ENCODE peak calls at places on chromosomes 5 and 9, in six cellular contexts. A, I, B, E, N and W are unnamed samples. For H3K9me3 and H3K36me3, the result is how much of the 10 kb centered on the place peaks cover.

GRCh38 chr9:99948896-99949295 is 42.4 kb downstream of the STX17 start:
- DNase-seq in N (no peak), A (no peak), B (no peak), E (no peak), I (no peak), W (no peak)

GRCh38 chr5:154384480-154385235 is 61.1 kb upstream of the SAP30L start:
- DNase-seq in E (peak), N (no peak), A (no peak), B (peak), I (no peak), W (no peak)

GRCh38 chr5:94241288-94241651 is 377.1 kb downstream of the KIAA0825 start:
- DNase-seq in I (no peak), E (no peak), N (no peak), B (no peak), A (no peak), W (no peak)

GRCh38 chr5:174364676-174365075 is 319.2 kb downstream of the NSG2 start:
- DNase-seq in B (no peak), I (no peak), E (no peak), N (no peak), A (no peak), W (no peak)

GRCh38 chr5:53406630-53407316 is 73.7 kb upstream of the FST start:
- DNase-seq in E (no peak), B (no peak), A (no peak), I (no peak), N (no peak), W (no peak)

GRCh38 chr5:34905564-34905963 is 9.7 kb downstream of the RAD1 start:
- DNase-seq in B (no peak), A (no peak), E (no peak), I (no peak), N (no peak), W (no peak)

GRCh38 chr5:55557123-55557522 is 22.4 kb upstream of the PLPP1 start:
- DNase-seq in E (no peak), N (no peak), A (no peak), I (no peak), B (no peak), W (no peak)

GRCh38 chr5:176768174-176768970 is 42.0 kb upstream of the UNC5A start:
- DNase-seq in E (peak), A (no peak), B (no peak), I (no peak), N (no peak), W (no peak)

GRCh38 chr5:32147236-32147635 is 26.9 kb downstream of the GOLPH3 start:
- DNase-seq in A (no peak), I (no peak), B (no peak), E (no peak), N (no peak), W (no peak)

GRCh38 chr9:38417003-38417965 is 7.0 kb downstream of the IGFBPL1 start:
- DNase-seq in B (no peak), A (peak), E (no peak), N (no peak), I (no peak), W (no peak)

GRCh38 chr5:109299557-109299956 is 110.2 kb downstream of the PJA2 start:
- DNase-seq in A (no peak), B (no peak), E (no peak), I (no peak), N (no peak), W (no peak)

GRCh38 chr9:68704804-68705635 is at the start of gene PIP5K1B:
- DNase-seq in N (peak), E (peak), A (no peak), B (no peak), I (no peak), W (peak)

GRCh38 chr9:137303031-137303892 is 1.2 kb upstream of the NRARP start:
- DNase-seq in I (no peak), N (peak), A (no peak), E (no peak), B (no peak), W (no peak)

GRCh38 chr5:93532370-93532769 is 48.6 kb downstream of the NR2F1-AS1 start:
- DNase-seq in E (peak), B (no peak), A (no peak), N (peak), I (no peak), W (peak)

GRCh38 chr5:3336666-3337065 is 259.0 kb upstream of the IRX1 start:
- DNase-seq in E (no peak), A (no peak), I (no peak), N (no peak), B (no peak), W (no peak)

GRCh38 chr5:97075649-97076048 is 66.8 kb downstream of the LIX1 start:
- DNase-seq in B (no peak), N (no peak), E (no peak), A (no peak), I (no peak), W (no peak)

GRCh38 chr9:131854334-131854733 is 114.5 kb upstream of the RAPGEF1 start:
- DNase-seq in I (no peak), B (no peak), A (no peak), E (no peak), N (no peak), W (no peak)

GRCh38 chr9:71980266-71981018 is 69.0 kb downstream of the C9orf85 start:
- DNase-seq in I (no peak), B (no peak), N (no peak), E (no peak), A (no peak), W (no peak)

GRCh38 chr9:116395409-116396037 is 241.9 kb downstream of the PAPPA start:
- DNase-seq in B (no peak), N (no peak), A (no peak), I (no peak), E (no peak), W (no peak)

GRCh38 chr9:87950296-87950695 is 24.0 kb downstream of the CDK20 start:
- DNase-seq in B (no peak), E (no peak), A (no peak), I (no peak), N (no peak), W (no peak)

GRCh38 chr5:95725937-95726810 is 5.0 kb upstream of the RHOBTB3 start:
- DNase-seq in N (no peak), B (no peak), I (no peak), E (no peak), A (no peak), W (no peak)

GRCh38 chr5:1801061-1801953 is at the start of gene NDUFS6:
- DNase-seq in I (no peak), E (peak), N (peak), B (peak), A (peak), W (peak)

GRCh38 chr5:53331463-53331862 is 149.0 kb upstream of the FST start:
- DNase-seq in I (no peak), B (no peak), E (no peak), N (no peak), A (no peak), W (no peak)

GRCh38 chr5:79878721-79879336 is 112.2 kb downstream of the MTX3 start:
- DNase-seq in N (no peak), A (peak), E (no peak), I (no peak), B (no peak), W (no peak)

GRCh38 chr5:51082741-51083140 is 300.5 kb upstream of the ISL1 start:
- DNase-seq in N (no peak), A (no peak), I (no peak), B (no peak), E (no peak), W (no peak)

GRCh38 chr9:110278080-110278707 is 21.9 kb upstream of the TXN start:
- DNase-seq in B (no peak), I (no peak), N (no peak), E (no peak), A (no peak), W (no peak)

GRCh38 chr9:136546697-136547481 is 1.0 kb upstream of the NOTCH1 start:
- DNase-seq in A (peak), N (peak), I (no peak), E (peak), B (peak), W (peak)

GRCh38 chr9:120136685-120137084 is 443.3 kb downstream of the CDK5RAP2 start:
- DNase-seq in E (no peak), B (no peak), N (no peak), A (no peak), I (no peak), W (no peak)

GRCh38 chr9:84759300-84759750 is 89.8 kb downstream of the NTRK2 start:
- DNase-seq in B (no peak), A (no peak), E (no peak), N (no peak), I (no peak), W (no peak)

GRCh38 chr5:139658928-139659667 is 10.9 kb downstream of the CXXC5 start:
- DNase-seq in E (no peak), N (peak), I (no peak), B (no peak), A (no peak), W (no peak)

GRCh38 chr5:120823316-120823715 is 359.2 kb downstream of the PRR16 start:
- DNase-seq in A (no peak), I (no peak), N (no peak), E (no peak), B (no peak), W (no peak)

GRCh38 chr9:76419782-76420380 is 25.7 kb upstream of the RFK start:
- DNase-seq in E (no peak), I (no peak), A (no peak), N (no peak), B (no peak), W (no peak)

GRCh38 chr9:89790542-89791109 is 185.8 kb downstream of the GADD45G start:
- DNase-seq in E (no peak), I (no peak), A (no peak), B (no peak), N (no peak), W (no peak)

GRCh38 chr5:92977766-92978555 is 603.1 kb downstream of the NR2F1-AS1 start:
- DNase-seq in I (no peak), N (no peak), B (no peak), A (no peak), E (no peak), W (no peak)

GRCh38 chr5:140875085-140876065 is at the start of gene PCDHA12:
- DNase-seq in B (no peak), N (no peak), I (no peak), E (no peak), A (no peak), W (no peak)

GRCh38 chr9:83630938-83631457 is 8.1 kb downstream of the IDNK start:
- DNase-seq in I (no peak), B (no peak), E (no peak), A (no peak), N (no peak), W (no peak)

GRCh38 chr9:106877345-106877744 is 14.4 kb downstream of the ZNF462 start:
- DNase-seq in A (no peak), I (no peak), E (no peak), N (no peak), B (no peak), W (no peak)

GRCh38 chr9:119771336-119771735 is 402.1 kb upstream of the BRINP1 start:
- DNase-seq in E (no peak), B (no peak), A (no peak), I (no peak), N (no peak), W (no peak)

DNA sequence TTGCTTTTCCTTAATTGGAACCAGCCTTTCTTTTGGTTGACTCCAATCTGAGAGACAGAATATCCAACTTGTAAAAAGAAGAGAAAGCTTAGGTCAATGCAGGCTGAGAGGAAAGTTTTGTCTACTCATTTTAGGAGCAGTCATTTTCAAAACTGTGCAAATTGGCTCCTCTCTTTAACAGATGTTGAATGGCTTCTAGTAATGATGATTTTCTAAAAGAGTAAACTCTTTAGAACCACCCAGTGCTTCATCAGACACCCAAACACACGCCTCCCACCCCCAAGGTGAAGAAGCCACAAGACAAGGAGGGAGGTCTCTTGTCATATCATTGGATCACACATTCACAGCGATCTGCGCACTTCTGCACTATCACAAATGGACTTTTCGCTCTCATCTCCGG is 116.3 kb upstream of the KLF9 start:
- DNase-seq in I (no peak), E (no peak), N (no peak), A (no peak), B (no peak), W (no peak)
- H3K9me3 ChIP-seq in I (under half), E (under half), N (under half), A (under half), B (under half), W (under half)

GRCh38 chr9:111399772-111400563 is 69.9 kb upstream of the OR2K2 start:
- DNase-seq in B (no peak), E (no peak), A (peak), N (no peak), I (no peak), W (no peak)
- H3K36me3 ChIP-seq in B (under half), E (half or more), A (under half), N (half or more), I (half or more), W (under half)

DNA sequence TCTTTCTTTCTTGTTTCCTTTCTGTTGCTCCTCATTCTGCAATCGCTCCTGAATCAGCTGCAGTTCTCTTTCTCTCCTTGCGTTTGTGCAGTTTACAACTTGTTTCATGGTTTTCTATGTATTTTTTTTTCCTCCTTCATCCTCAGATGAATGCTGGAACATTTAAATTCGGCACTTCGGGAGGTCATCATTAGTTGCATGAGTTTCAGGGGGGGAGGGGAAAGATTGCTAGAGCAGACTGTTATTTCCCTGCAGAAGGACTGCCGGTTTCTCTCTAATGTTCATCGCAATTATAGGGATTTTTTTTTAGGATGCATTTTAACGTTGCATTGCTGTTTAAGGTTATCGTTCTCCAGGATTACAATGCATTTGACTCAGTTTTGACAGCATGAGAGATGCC is 1311.9 kb upstream of the WWC1 start:
- DNase-seq in E (no peak), N (no peak), B (no peak), A (no peak), I (no peak), W (no peak)
- H3K4me3 ChIP-seq in E (peak), N (peak), B (no peak), A (no peak), I (peak), W (no peak)

GRCh38 chr9:135002336-135002735 is 84.6 kb upstream of the FCN1 start:
- DNase-seq in B (no peak), E (no peak), N (no peak), I (no peak), A (no peak), W (no peak)
- H3K9me3 ChIP-seq in B (under half), E (under half), N (under half), I (under half), A (under half), W (under half)